ENCODE peak calls at places on chromosomes 11 and 22, in six cellular contexts. One of them, this sample, is unnamed.

GRCh38 chr11:126160345-126161145 is 50.9 kb downstream of the RPUSD4 start:
- DNase-seq in uterus: no peak
- DNase-seq in left ventricle myocardium inferior: no peak
- DNase-seq in brain microvascular endothelial cell: no peak
- DNase-seq in tibial artery: no peak
- DNase-seq in stomach: no peak
- DNase-seq in this sample: no peak

GRCh38 chr11:130689222-130689908 is 226.9 kb downstream of the SNX19 start:
- DNase-seq in stomach: no peak
- DNase-seq in tibial artery: no peak
- DNase-seq in uterus: no peak
- DNase-seq in brain microvascular endothelial cell: peak; percentile 44
- DNase-seq in left ventricle myocardium inferior: no peak
- DNase-seq in this sample: no peak

GRCh38 chr11:57639321-57640067 is 10.2 kb downstream of the YPEL4 start:
- DNase-seq in uterus: no peak
- DNase-seq in stomach: no peak
- DNase-seq in tibial artery: no peak
- DNase-seq in brain microvascular endothelial cell: no peak
- DNase-seq in left ventricle myocardium inferior: no peak
- DNase-seq in this sample: no peak

GRCh38 chr11:45163956-45164575 is 17.6 kb downstream of the PRDM11 start:
- DNase-seq in brain microvascular endothelial cell: no peak
- DNase-seq in tibial artery: no peak
- DNase-seq in stomach: no peak
- DNase-seq in left ventricle myocardium inferior: no peak
- DNase-seq in uterus: no peak
- DNase-seq in this sample: peak; percentile 61

GRCh38 chr11:13745165-13745564 is 76.7 kb downstream of the FAR1 start:
- DNase-seq in brain microvascular endothelial cell: no peak
- DNase-seq in uterus: peak; percentile 17
- DNase-seq in stomach: no peak
- DNase-seq in left ventricle myocardium inferior: no peak
- DNase-seq in tibial artery: no peak
- DNase-seq in this sample: no peak

GRCh38 chr11:91981995-91982394 is 242.6 kb upstream of the FAT3 start:
- DNase-seq in brain microvascular endothelial cell: peak; percentile 87
- DNase-seq in uterus: peak; percentile 25
- DNase-seq in stomach: no peak
- DNase-seq in tibial artery: peak; percentile 88
- DNase-seq in left ventricle myocardium inferior: no peak
- DNase-seq in this sample: no peak

GRCh38 chr22:20944042-20944441 is 23.0 kb upstream of the AIFM3 start:
- DNase-seq in tibial artery: no peak
- DNase-seq in left ventricle myocardium inferior: no peak
- DNase-seq in brain microvascular endothelial cell: no peak
- DNase-seq in stomach: no peak
- DNase-seq in uterus: no peak
- DNase-seq in this sample: no peak

GRCh38 chr11:6298605-6299004 is 21.7 kb downstream of the CAVIN3 start:
- DNase-seq in uterus: no peak
- DNase-seq in left ventricle myocardium inferior: peak; percentile 44
- DNase-seq in tibial artery: no peak
- DNase-seq in brain microvascular endothelial cell: no peak
- DNase-seq in stomach: peak; percentile 82
- DNase-seq in this sample: no peak

GRCh38 chr11:3092603-3093141 is 35.4 kb upstream of the CARS1 start:
- DNase-seq in brain microvascular endothelial cell: no peak
- DNase-seq in left ventricle myocardium inferior: no peak
- DNase-seq in uterus: no peak
- DNase-seq in stomach: peak; percentile 21
- DNase-seq in tibial artery: no peak
- DNase-seq in this sample: no peak

GRCh38 chr22:20552913-20553401 is 45.5 kb downstream of the MED15 start:
- DNase-seq in left ventricle myocardium inferior: no peak
- DNase-seq in stomach: no peak
- DNase-seq in tibial artery: no peak
- DNase-seq in uterus: no peak
- DNase-seq in brain microvascular endothelial cell: peak; percentile 77
- DNase-seq in this sample: no peak

GRCh38 chr22:36759481-36760159 is 16.3 kb downstream of the IFT27 start:
- DNase-seq in brain microvascular endothelial cell: no peak
- DNase-seq in uterus: no peak
- DNase-seq in stomach: no peak
- DNase-seq in tibial artery: no peak
- DNase-seq in left ventricle myocardium inferior: no peak
- DNase-seq in this sample: no peak

DNA sequence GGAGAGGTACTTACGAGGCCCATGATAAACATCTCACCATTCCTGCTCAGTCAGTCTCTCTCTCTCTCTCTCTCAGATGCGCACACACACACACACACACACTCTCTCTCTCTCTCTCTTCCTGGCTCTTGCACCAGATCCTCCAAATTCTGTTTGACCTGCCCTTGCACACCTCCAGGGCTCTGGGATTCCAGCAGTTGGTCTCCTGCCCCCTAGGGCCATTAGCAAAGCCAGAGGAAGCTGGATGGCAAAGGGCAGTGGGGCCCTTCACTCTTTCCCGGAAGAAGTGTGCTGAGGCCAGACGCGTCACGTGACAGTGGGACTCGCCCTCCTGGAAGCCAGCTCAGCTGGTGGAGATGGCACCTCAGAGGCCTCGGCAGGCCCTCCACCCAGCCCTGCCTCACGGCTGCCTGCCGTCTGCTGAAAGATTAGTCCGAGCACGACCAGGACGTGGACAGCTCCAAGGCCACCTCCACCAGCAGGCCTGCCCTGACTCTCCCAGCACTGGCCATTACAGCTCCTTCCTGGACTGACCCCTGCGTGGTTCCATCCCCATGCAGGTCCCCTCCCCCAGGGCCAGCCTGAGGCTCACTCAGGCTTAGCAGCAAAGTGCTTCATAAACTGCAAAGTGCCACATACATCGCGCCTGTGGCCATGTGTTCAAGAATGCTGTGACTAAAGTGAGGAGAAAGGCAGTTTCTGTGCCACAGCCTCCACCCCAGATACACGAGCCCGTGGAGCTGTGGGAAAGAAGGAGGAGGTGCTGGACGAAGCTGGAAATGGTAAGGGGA is 3.7 kb downstream of the PDGFB start:
- DNase-seq in tibial artery: peak; percentile 61
- DNase-seq in left ventricle myocardium inferior: peak; percentile 59
- DNase-seq in stomach: peak; percentile 71
- DNase-seq in brain microvascular endothelial cell: no peak
- DNase-seq in uterus: no peak
- DNase-seq in this sample: peak; percentile 46
- TF ChIP-seq CTCF in tibial artery: no peak
- TF ChIP-seq CTCF in left ventricle myocardium inferior: no peak
- TF ChIP-seq CTCF in stomach: no peak
- TF ChIP-seq CTCF in brain microvascular endothelial cell: no peak
- TF ChIP-seq CTCF in uterus: no peak
- TF ChIP-seq CTCF in this sample: no peak

DNA sequence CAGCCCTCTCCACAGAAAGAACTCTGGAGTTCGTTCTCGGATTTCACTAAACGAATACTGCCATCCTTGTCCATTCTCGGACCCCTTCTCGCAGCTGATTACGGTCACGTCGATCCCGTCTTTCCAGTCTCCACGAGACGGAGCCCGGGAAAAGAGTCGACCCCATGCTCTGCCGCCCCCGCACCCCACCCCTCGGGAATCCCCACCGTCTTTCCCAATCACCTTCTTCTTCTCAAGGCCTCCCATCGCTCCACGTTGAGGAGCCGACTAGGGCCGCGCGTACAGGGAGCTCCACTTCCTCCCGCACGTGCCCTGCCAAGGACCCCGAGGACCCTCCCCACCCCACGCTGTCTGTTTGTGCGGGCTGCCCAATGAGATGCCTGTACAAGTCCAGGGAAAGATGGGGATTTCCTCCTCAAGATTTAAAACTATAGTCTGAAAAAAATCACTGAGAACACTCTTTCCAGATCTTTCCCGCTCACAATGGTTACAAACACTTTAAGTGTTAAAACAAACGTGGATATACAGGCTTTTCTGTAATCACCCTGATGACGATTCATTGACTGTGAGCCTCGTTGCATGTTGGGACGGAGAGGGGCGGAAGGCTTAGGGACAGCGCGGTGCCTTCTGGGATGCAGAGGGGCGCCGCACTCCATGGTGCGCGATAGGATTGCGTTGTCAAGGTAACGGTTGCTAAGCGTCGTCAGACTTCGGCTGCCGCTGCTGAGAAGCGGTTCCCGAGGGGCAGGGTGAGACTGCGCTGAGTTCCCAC is at the start of gene PES1:
- DNase-seq in left ventricle myocardium inferior: peak; percentile 93
- DNase-seq in tibial artery: peak; percentile 95
- DNase-seq in brain microvascular endothelial cell: peak; percentile 98
- DNase-seq in stomach: peak; percentile 95
- DNase-seq in uterus: peak; percentile 96
- DNase-seq in this sample: peak; percentile 94
- H3K27ac ChIP-seq in left ventricle myocardium inferior: peak within 1 kb of the TSS; percentile 91
- H3K27ac ChIP-seq in tibial artery: peak within 1 kb of the TSS; percentile 73
- H3K27ac ChIP-seq in brain microvascular endothelial cell: peak within 1 kb of the TSS; percentile 99
- H3K27ac ChIP-seq in stomach: peak within 1 kb of the TSS; percentile 81
- H3K27ac ChIP-seq in uterus: peak within 1 kb of the TSS; percentile 78
- H3K27ac ChIP-seq in this sample: peak within 1 kb of the TSS; percentile 93

DNA sequence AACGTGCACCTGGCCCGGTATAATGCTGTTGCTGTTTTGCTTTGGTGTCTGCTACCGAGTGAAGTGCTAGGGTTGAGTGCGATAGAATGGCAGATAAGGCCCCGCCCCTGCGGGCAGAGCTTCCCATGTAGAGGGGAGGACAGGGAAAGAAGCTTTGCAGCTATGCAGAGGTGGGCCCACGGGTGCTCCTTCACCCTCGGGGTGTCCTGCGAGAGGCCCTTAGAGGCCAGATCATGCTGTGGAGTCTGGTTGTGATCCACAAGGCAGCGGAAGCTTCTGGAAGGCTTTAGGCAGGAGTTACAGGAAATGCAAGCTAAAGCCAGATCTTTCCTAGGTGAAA is 3.2 kb downstream of the LRP5 start:
- DNase-seq in stomach: no peak
- DNase-seq in tibial artery: no peak
- DNase-seq in left ventricle myocardium inferior: no peak
- DNase-seq in uterus: no peak
- DNase-seq in brain microvascular endothelial cell: no peak
- DNase-seq in this sample: no peak
- TF ChIP-seq CTCF in stomach: no peak
- TF ChIP-seq CTCF in tibial artery: no peak
- TF ChIP-seq CTCF in left ventricle myocardium inferior: no peak
- TF ChIP-seq CTCF in uterus: no peak
- TF ChIP-seq CTCF in brain microvascular endothelial cell: no peak
- TF ChIP-seq CTCF in this sample: no peak

GRCh38 chr11:112963368-112963955 is 2.2 kb downstream of the NCAM1 start:
- DNase-seq in left ventricle myocardium inferior: no peak
- DNase-seq in tibial artery: no peak
- DNase-seq in brain microvascular endothelial cell: no peak
- DNase-seq in uterus: no peak
- DNase-seq in stomach: no peak
- DNase-seq in this sample: peak; percentile 30
- H3K27ac ChIP-seq in left ventricle myocardium inferior: peak overlapping the region; percentile 80
- H3K27ac ChIP-seq in tibial artery: no peak overlapping the region
- H3K27ac ChIP-seq in brain microvascular endothelial cell: no peak overlapping the region
- H3K27ac ChIP-seq in uterus: peak overlapping the region; percentile 83
- H3K27ac ChIP-seq in stomach: peak overlapping the region; percentile 14
- H3K27ac ChIP-seq in this sample: peak overlapping the region; percentile 97

DNA sequence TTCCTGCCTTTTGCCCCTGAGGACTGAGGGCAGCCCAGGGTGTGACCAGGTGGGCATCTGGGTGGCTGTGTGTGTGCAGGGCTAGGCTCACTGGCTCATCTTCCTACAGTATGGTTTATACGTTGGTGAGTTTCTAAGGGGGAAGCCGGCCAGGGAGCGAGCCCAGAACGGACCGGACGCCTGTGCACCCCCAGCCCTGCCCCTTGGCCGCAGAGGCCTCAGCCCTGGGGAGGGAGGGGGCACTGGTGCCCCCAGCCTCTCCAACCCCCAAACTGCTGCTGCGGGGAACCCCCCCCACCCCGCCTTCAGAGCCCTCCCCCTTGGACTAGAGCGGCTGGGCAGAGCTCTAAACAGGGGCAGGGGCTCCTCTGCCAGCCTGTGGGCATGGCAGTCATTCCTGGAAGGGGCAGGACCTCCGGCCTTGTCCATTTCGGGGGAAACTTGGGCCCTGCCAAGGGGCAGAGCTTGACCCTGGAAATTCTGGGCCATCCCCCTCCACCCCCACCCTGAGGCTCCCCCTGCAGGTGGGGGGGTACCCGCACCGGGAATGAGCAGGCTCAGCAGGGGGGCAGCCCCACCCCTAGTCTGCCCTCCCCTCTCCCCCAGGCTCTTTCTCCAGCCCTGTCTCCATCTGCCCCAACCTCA is 5.4 kb downstream of the YIF1A start:
- DNase-seq in stomach: no peak
- DNase-seq in uterus: no peak
- DNase-seq in brain microvascular endothelial cell: no peak
- DNase-seq in left ventricle myocardium inferior: no peak
- DNase-seq in tibial artery: no peak
- DNase-seq in this sample: no peak
- TF ChIP-seq CTCF in stomach: no peak
- TF ChIP-seq CTCF in uterus: no peak
- TF ChIP-seq CTCF in brain microvascular endothelial cell: peak; percentile 36
- TF ChIP-seq CTCF in left ventricle myocardium inferior: no peak
- TF ChIP-seq CTCF in tibial artery: no peak
- TF ChIP-seq CTCF in this sample: no peak

DNA sequence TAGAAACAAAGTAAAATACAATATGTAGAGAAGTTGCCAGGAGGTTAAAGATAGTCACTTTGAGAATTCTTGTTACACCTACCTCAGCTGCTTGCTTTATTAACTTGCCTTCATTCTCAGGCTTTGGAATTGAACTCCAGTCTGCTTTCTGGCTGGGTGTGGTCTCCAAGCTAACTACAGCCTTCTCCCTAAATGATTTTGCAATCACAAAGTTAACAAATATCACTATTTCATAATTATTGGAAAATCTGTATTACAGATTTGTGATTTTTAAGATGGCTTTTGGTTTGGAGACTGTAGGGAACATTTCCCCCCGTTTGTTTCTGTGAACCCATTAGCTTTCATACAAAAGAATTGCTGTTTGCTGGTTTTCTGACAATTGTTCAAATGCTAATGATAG is 2.2 kb downstream of the PLAAT5 start:
- DNase-seq in tibial artery: no peak
- DNase-seq in stomach: no peak
- DNase-seq in left ventricle myocardium inferior: no peak
- DNase-seq in brain microvascular endothelial cell: no peak
- DNase-seq in uterus: no peak
- DNase-seq in this sample: no peak
- H3K27ac ChIP-seq in tibial artery: no peak overlapping the region
- H3K27ac ChIP-seq in stomach: peak overlapping the region; percentile 50
- H3K27ac ChIP-seq in left ventricle myocardium inferior: no peak overlapping the region
- H3K27ac ChIP-seq in brain microvascular endothelial cell: no peak overlapping the region
- H3K27ac ChIP-seq in uterus: no peak overlapping the region
- H3K27ac ChIP-seq in this sample: peak overlapping the region; percentile 27

This sample was measured in dorsolateral prefrontal cortex.